ENCODE peak calls at places on chromosome 5, in four cellular contexts. One of them, this sample, is unnamed.

GRCh38 chr5:102700916-102701315 is 54.2 kb upstream of the PAM start:
- DNase-seq in heart left ventricle: no peak
- DNase-seq in M059J: no peak
- DNase-seq in left ventricle myocardium inferior: no peak
- DNase-seq in this sample: no peak

GRCh38 chr5:142881727-142882126 is 111.5 kb downstream of the ARHGAP26 start:
- DNase-seq in left ventricle myocardium inferior: no peak
- DNase-seq in heart left ventricle: no peak
- DNase-seq in M059J: no peak
- DNase-seq in this sample: peak

GRCh38 chr5:172466062-172466461 is 11.7 kb upstream of the SH3PXD2B start:
- DNase-seq in left ventricle myocardium inferior: no peak
- DNase-seq in heart left ventricle: no peak
- DNase-seq in M059J: no peak
- DNase-seq in this sample: no peak

GRCh38 chr5:155954739-155955445 is 372.1 kb upstream of the SGCD start:
- DNase-seq in left ventricle myocardium inferior: no peak
- DNase-seq in heart left ventricle: no peak
- DNase-seq in M059J: peak
- DNase-seq in this sample: no peak

GRCh38 chr5:91146905-91147600 is 236.1 kb downstream of the ARRDC3 start:
- DNase-seq in left ventricle myocardium inferior: no peak
- DNase-seq in M059J: no peak
- DNase-seq in heart left ventricle: no peak
- DNase-seq in this sample: peak

GRCh38 chr5:138386290-138386689 is 33.8 kb downstream of the KDM3B start:
- DNase-seq in M059J: no peak
- DNase-seq in left ventricle myocardium inferior: no peak
- DNase-seq in heart left ventricle: no peak
- DNase-seq in this sample: no peak

GRCh38 chr5:164097747-164098146 is 592.3 kb downstream of the MAT2B start:
- DNase-seq in left ventricle myocardium inferior: no peak
- DNase-seq in M059J: peak
- DNase-seq in heart left ventricle: no peak
- DNase-seq in this sample: no peak

GRCh38 chr5:76576468-76576867 is 46.7 kb downstream of the F2RL2 start:
- DNase-seq in M059J: no peak
- DNase-seq in heart left ventricle: no peak
- DNase-seq in left ventricle myocardium inferior: no peak
- DNase-seq in this sample: no peak

GRCh38 chr5:148336704-148337435 is 1.5 kb downstream of the SPINK9 start:
- DNase-seq in heart left ventricle: no peak
- DNase-seq in M059J: no peak
- DNase-seq in left ventricle myocardium inferior: no peak
- DNase-seq in this sample: no peak

GRCh38 chr5:97167435-97167834 is 15.6 kb downstream of the RIOK2 start:
- DNase-seq in left ventricle myocardium inferior: no peak
- DNase-seq in M059J: no peak
- DNase-seq in heart left ventricle: no peak
- DNase-seq in this sample: no peak

GRCh38 chr5:179336126-179336870 is 9.0 kb downstream of the ADAMTS2 start:
- DNase-seq in M059J: no peak
- DNase-seq in left ventricle myocardium inferior: no peak
- DNase-seq in heart left ventricle: no peak
- DNase-seq in this sample: no peak

GRCh38 chr5:32014345-32014744 is 159.8 kb downstream of the GOLPH3 start:
- DNase-seq in left ventricle myocardium inferior: no peak
- DNase-seq in M059J: no peak
- DNase-seq in heart left ventricle: no peak
- DNase-seq in this sample: no peak

GRCh38 chr5:126852104-126852531 is 75.2 kb downstream of the LMNB1 start:
- DNase-seq in left ventricle myocardium inferior: no peak
- DNase-seq in M059J: peak
- DNase-seq in heart left ventricle: no peak
- DNase-seq in this sample: peak

GRCh38 chr5:139315056-139315455 is 21.5 kb downstream of the MATR3 start:
- DNase-seq in heart left ventricle: no peak
- DNase-seq in M059J: no peak
- DNase-seq in left ventricle myocardium inferior: no peak
- DNase-seq in this sample: no peak

GRCh38 chr5:326109-326508 is 4.6 kb downstream of the AHRR start:
- DNase-seq in M059J: no peak
- DNase-seq in left ventricle myocardium inferior: no peak
- DNase-seq in heart left ventricle: no peak
- DNase-seq in this sample: no peak

GRCh38 chr5:10328323-10328722 is 20.6 kb upstream of the CMBL start:
- DNase-seq in heart left ventricle: no peak
- DNase-seq in M059J: peak
- DNase-seq in left ventricle myocardium inferior: no peak
- DNase-seq in this sample: no peak

GRCh38 chr5:83321656-83322055 is 149.9 kb upstream of the VCAN start:
- DNase-seq in heart left ventricle: no peak
- DNase-seq in M059J: peak
- DNase-seq in left ventricle myocardium inferior: no peak
- DNase-seq in this sample: peak

GRCh38 chr5:74865293-74865798 is 841 bp downstream of the FAM169A start:
- DNase-seq in left ventricle myocardium inferior: no peak
- DNase-seq in heart left ventricle: no peak
- DNase-seq in M059J: no peak
- DNase-seq in this sample: no peak

GRCh38 chr5:135228236-135228635 is 170.8 kb downstream of the MACROH2A1 start:
- DNase-seq in left ventricle myocardium inferior: no peak
- DNase-seq in M059J: no peak
- DNase-seq in heart left ventricle: no peak
- DNase-seq in this sample: no peak

GRCh38 chr5:133091034-133091433 is 39.2 kb downstream of the HSPA4 start:
- DNase-seq in heart left ventricle: no peak
- DNase-seq in M059J: no peak
- DNase-seq in left ventricle myocardium inferior: no peak
- DNase-seq in this sample: no peak

GRCh38 chr5:32443145-32443540 is 1.4 kb downstream of the ZFR start:
- DNase-seq in M059J: peak
- DNase-seq in heart left ventricle: no peak
- DNase-seq in left ventricle myocardium inferior: no peak
- DNase-seq in this sample: peak

GRCh38 chr5:39980056-39980455 is 555.3 kb upstream of the DAB2 start:
- DNase-seq in heart left ventricle: no peak
- DNase-seq in left ventricle myocardium inferior: no peak
- DNase-seq in M059J: peak
- DNase-seq in this sample: peak

GRCh38 chr5:40734986-40735385 is 20.8 kb downstream of the TTC33 start:
- DNase-seq in heart left ventricle: no peak
- DNase-seq in left ventricle myocardium inferior: no peak
- DNase-seq in M059J: peak
- DNase-seq in this sample: no peak